ENCODE peak calls at places on chromosomes 5 and 9, in seven cellular contexts. W, Z, V, N, F, T and C are unnamed samples.

GRCh38 chr9:79577969-79578723 is 6.4 kb downstream of the TLE4 start:
- DNase-seq in Z (no peak), W (no peak), T (no peak), N (no peak), V (no peak), F (no peak), C (no peak)

GRCh38 chr5:142639455-142639854 is 46.4 kb downstream of the FGF1 start:
- DNase-seq in Z (no peak), V (no peak), N (no peak), W (no peak), F (no peak), T (no peak), C (no peak)

GRCh38 chr9:120348951-120349429 is 231.0 kb downstream of the CDK5RAP2 start:
- DNase-seq in F (peak; percentile 59), T (no peak), Z (peak; percentile 42), V (no peak), N (peak; percentile 73), W (peak; percentile 88), C (peak; percentile 25)

GRCh38 chr5:137015540-137016116 is 483.5 kb downstream of the SPOCK1 start:
- DNase-seq in W (no peak), F (no peak), N (no peak), V (no peak), Z (no peak), T (no peak), C (no peak)

GRCh38 chr9:134645607-134646365 is 4.2 kb downstream of the COL5A1 start:
- DNase-seq in W (no peak), V (no peak), N (no peak), F (no peak), T (no peak), Z (no peak), C (no peak)

GRCh38 chr5:139698461-139699146 is 50.5 kb downstream of the CXXC5 start:
- DNase-seq in F (peak; percentile 71), N (peak; percentile 81), V (peak; percentile 84), Z (peak; percentile 77), W (peak; percentile 94), T (no peak), C (peak; percentile 87)

GRCh38 chr5:179186092-179186419 is 125.9 kb downstream of the ZNF354C start:
- DNase-seq in Z (no peak), N (no peak), V (peak; percentile 64), W (no peak), F (no peak), T (no peak), C (no peak)

GRCh38 chr9:84403288-84403687 is 62.7 kb upstream of the SLC28A3 start:
- DNase-seq in W (no peak), Z (no peak), V (no peak), F (no peak), T (no peak), N (no peak), C (no peak)

GRCh38 chr5:26482817-26483375 is 555.5 kb downstream of the CDH9 start:
- DNase-seq in W (peak; percentile 92), F (peak; percentile 52), V (no peak), T (no peak), Z (peak; percentile 39), N (peak; percentile 55), C (no peak)

GRCh38 chr5:128083811-128084227 is 253 bp downstream of the SLC12A2 start:
- DNase-seq in V (peak; percentile 95), N (no peak), F (peak; percentile 71), Z (no peak), T (no peak), W (peak; percentile 56), C (no peak)

GRCh38 chr5:7742241-7742656 is 108.7 kb downstream of the CFAP90 start:
- DNase-seq in N (no peak), T (no peak), F (no peak), V (no peak), W (no peak), Z (no peak), C (no peak)

GRCh38 chr5:167580608-167581007 is 710.8 kb upstream of the WWC1 start:
- DNase-seq in F (no peak), V (no peak), W (no peak), T (no peak), Z (no peak), N (no peak), C (no peak)

GRCh38 chr9:132068604-132069003 is 11.1 kb downstream of the MED27 start:
- DNase-seq in F (no peak), T (no peak), W (no peak), V (no peak), Z (no peak), N (no peak), C (no peak)

GRCh38 chr9:97853056-97853843 is at the start of gene FOXE1:
- DNase-seq in V (no peak), T (no peak), W (peak; percentile 55), Z (peak; percentile 45), N (no peak), F (no peak), C (no peak)

GRCh38 chr5:180173875-180174586 is 35.0 kb downstream of the RASGEF1C start:
- DNase-seq in N (no peak), T (no peak), Z (no peak), F (no peak), V (peak; percentile 34), W (no peak), C (no peak)

GRCh38 chr5:151231359-151231758 is 7.5 kb upstream of the CCDC69 start:
- DNase-seq in W (no peak), V (no peak), Z (no peak), F (no peak), N (no peak), T (no peak), C (no peak)

GRCh38 chr9:14007199-14007769 is 306.7 kb downstream of the NFIB start:
- DNase-seq in W (no peak), N (no peak), Z (no peak), V (no peak), F (no peak), T (no peak), C (no peak)

GRCh38 chr5:67732921-67733320 is 482.6 kb upstream of the PIK3R1 start:
- DNase-seq in T (no peak), V (no peak), F (no peak), Z (no peak), N (no peak), W (no peak), C (no peak)

GRCh38 chr5:7848296-7848695 is 2.6 kb downstream of the CFAP90 start:
- DNase-seq in V (no peak), F (no peak), T (no peak), N (no peak), Z (no peak), W (no peak), C (no peak)

GRCh38 chr9:79387091-79387490 is 184.7 kb upstream of the TLE4 start:
- DNase-seq in T (no peak), V (no peak), W (peak; percentile 4), F (no peak), Z (no peak), N (no peak), C (no peak)

GRCh38 chr5:56319281-56320242 is 86.4 kb upstream of the ANKRD55 start:
- DNase-seq in Z (no peak), N (no peak), W (no peak), V (no peak), F (no peak), T (no peak), C (peak; percentile 27)

GRCh38 chr5:169218176-169218575 is 82.8 kb downstream of the SLIT3 start:
- DNase-seq in F (no peak), W (no peak), V (no peak), T (no peak), N (no peak), Z (no peak), C (no peak)

GRCh38 chr5:115977988-115978387 is 15.7 kb downstream of the LVRN start:
- DNase-seq in F (no peak), N (no peak), W (no peak), T (peak; percentile 56), V (no peak), Z (no peak), C (no peak)

DNA sequence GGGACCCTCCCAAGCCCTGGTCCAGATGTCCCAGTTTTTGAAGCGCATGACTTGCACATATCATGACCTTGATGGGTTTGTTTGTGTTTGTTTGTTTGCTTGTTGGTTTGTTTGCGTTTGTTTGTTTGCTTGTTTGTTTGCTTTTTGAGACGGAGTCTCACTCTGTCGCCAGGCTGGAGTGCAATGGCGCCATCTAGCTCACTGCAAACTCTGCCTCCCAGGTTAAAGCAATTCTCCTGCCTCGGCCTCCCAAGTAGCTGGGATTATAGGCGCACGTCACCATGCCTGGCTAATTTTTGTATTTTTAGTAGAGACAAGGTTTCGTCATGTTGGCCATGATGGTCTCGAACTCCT is 13.0 kb upstream of the UBAC1 start:
- DNase-seq in N (no peak), Z (no peak), W (no peak), F (no peak), T (no peak), V (no peak), C (no peak)
- TF ChIP-seq CTCF in N (peak; percentile 15), Z (no peak), W (peak; percentile 59), F (no peak), T (peak; percentile 7), V (no peak), C (no peak)

GRCh38 chr5:131221888-131222287 is 42.0 kb upstream of the CDC42SE2 start:
- DNase-seq in N (no peak), T (no peak), Z (no peak), W (no peak), V (no peak), F (no peak), C (no peak)
- TF ChIP-seq CTCF in N (no peak), T (no peak), Z (no peak), W (no peak), V (no peak), F (no peak), C (no peak)

GRCh38 chr9:100440071-100440470 is 13.1 kb downstream of the MSANTD3 start:
- DNase-seq in Z (no peak), W (no peak), N (peak; percentile 74), T (no peak), F (no peak), V (no peak), C (no peak)

GRCh38 chr9:100445161-100445902 is 18.4 kb downstream of the MSANTD3 start:
- DNase-seq in T (no peak), W (no peak), Z (no peak), V (no peak), F (no peak), N (no peak), C (no peak)

GRCh38 chr9:100437860-100438805 is 11.2 kb downstream of the MSANTD3 start:
- DNase-seq in N (peak; percentile 72), F (peak; percentile 75), Z (peak; percentile 70), W (peak; percentile 90), V (no peak), T (peak; percentile 70), C (peak; percentile 74)

GRCh38 chr9:100443781-100444768 is 17.1 kb downstream of the MSANTD3 start:
- DNase-seq in F (no peak), N (peak; percentile 14), W (no peak), T (no peak), Z (no peak), V (no peak), C (no peak)

GRCh38 chr9:100442072-100442471 is 15.1 kb downstream of the MSANTD3 start:
- DNase-seq in N (no peak), F (no peak), V (no peak), W (peak; percentile 64), Z (no peak), T (no peak), C (no peak)
- TF ChIP-seq CTCF in N (no peak), F (no peak), V (no peak), W (peak; percentile 22), Z (no peak), T (no peak), C (no peak)

GRCh38 chr9:74133921-74134320 is 363.2 kb upstream of the RORB start:
- DNase-seq in V (no peak), F (no peak), Z (no peak), W (no peak), T (no peak), N (no peak), C (no peak)

GRCh38 chr9:74138182-74138581 is 359.0 kb upstream of the RORB start:
- DNase-seq in T (no peak), F (no peak), Z (no peak), V (no peak), W (no peak), N (no peak), C (no peak)

GRCh38 chr9:74132986-74133385 is 364.1 kb upstream of the RORB start:
- DNase-seq in V (no peak), W (peak; percentile 41), Z (peak; percentile 0), N (peak; percentile 7), T (no peak), F (no peak), C (no peak)
- TF ChIP-seq CTCF in V (no peak), W (no peak), Z (no peak), N (no peak), T (no peak), F (no peak), C (no peak)